ENCODE peak calls at places on chromosomes 16 and 17, in four cellular contexts. H, R, P and W are unnamed samples.

GRCh38 chr17:8849311-8850041 is 18.0 kb downstream of the PIK3R6 start:
- DNase-seq in H (no peak), R (no peak), P (no peak), W (no peak)

GRCh38 chr17:5706835-5707234 is 122.5 kb upstream of the NLRP1 start:
- DNase-seq in H (peak; percentile 65), R (peak; percentile 83), P (peak; percentile 63), W (peak; percentile 68)

GRCh38 chr16:89761304-89761922 is 40.1 kb downstream of the ZNF276 start:
- DNase-seq in H (no peak), R (no peak), P (no peak), W (no peak)

GRCh38 chr17:40960144-40960543 is 6.6 kb downstream of the KRT39 start:
- DNase-seq in H (no peak), R (no peak), P (peak; percentile 39), W (no peak)

GRCh38 chr17:21042434-21043295 is at the start of gene USP22:
- DNase-seq in H (peak; percentile 88), R (peak; percentile 66), P (no peak), W (no peak)

GRCh38 chr16:27544671-27545070 is 5.0 kb downstream of the GTF3C1 start:
- DNase-seq in H (no peak), R (no peak), P (no peak), W (no peak)

GRCh38 chr16:27526169-27526568 is 23.5 kb downstream of the GTF3C1 start:
- DNase-seq in H (no peak), R (no peak), P (peak; percentile 30), W (no peak)

GRCh38 chr17:69047368-69048263 is 13.1 kb downstream of the ABCA9 start:
- DNase-seq in H (no peak), R (no peak), P (peak; percentile 99), W (peak; percentile 99)

GRCh38 chr17:76909971-76910760 is 42.0 kb downstream of the MGAT5B start:
- DNase-seq in H (peak; percentile 55), R (peak; percentile 91), P (peak; percentile 40), W (peak; percentile 53)

GRCh38 chr17:62692159-62692651 is 64.7 kb downstream of the MRC2 start:
- DNase-seq in H (no peak), R (no peak), P (no peak), W (no peak)

GRCh38 chr16:58024673-58025350 is 742 bp upstream of the MMP15 start:
- DNase-seq in H (no peak), R (peak; percentile 70), P (no peak), W (no peak)

GRCh38 chr17:82687375-82687861 is 11.1 kb downstream of the RAB40B start:
- DNase-seq in H (no peak), R (no peak), P (no peak), W (no peak)

GRCh38 chr16:89815639-89816348 is 653 bp downstream of the FANCA start:
- DNase-seq in H (no peak), R (peak; percentile 39), P (no peak), W (no peak)

GRCh38 chr17:81086789-81087551 is 52.0 kb downstream of the BAIAP2 start:
- DNase-seq in H (no peak), R (no peak), P (no peak), W (no peak)

GRCh38 chr16:53417011-53417410 is 17.3 kb upstream of the RBL2 start:
- DNase-seq in H (no peak), R (no peak), P (peak; percentile 40), W (no peak)

GRCh38 chr17:44970136-44970737 is 2.1 kb upstream of the C1QL1 start:
- DNase-seq in H (peak; percentile 28), R (peak; percentile 81), P (peak; percentile 40), W (no peak)

GRCh38 chr17:13601317-13601775 is 383 bp downstream of the HS3ST3A1 start:
- DNase-seq in H (no peak), R (peak; percentile 67), P (no peak), W (no peak)

GRCh38 chr16:55703003-55704001 is 47.5 kb downstream of the SLC6A2 start:
- DNase-seq in H (peak; percentile 42), R (peak; percentile 68), P (peak; percentile 83), W (peak; percentile 66)

GRCh38 chr17:72592242-72592966 is 471.6 kb downstream of the SOX9 start:
- DNase-seq in H (peak; percentile 96), R (peak; percentile 93), P (peak; percentile 91), W (no peak)

GRCh38 chr17:48016112-48016511 is 21.5 kb downstream of the COPZ2 start:
- DNase-seq in H (no peak), R (no peak), P (peak; percentile 78), W (no peak)

GRCh38 chr16:66520406-66521194 is 29.3 kb downstream of the TK2 start:
- DNase-seq in H (no peak), R (no peak), P (no peak), W (no peak)

GRCh38 chr17:69573396-69573795 is 158.9 kb downstream of the MAP2K6 start:
- DNase-seq in H (no peak), R (no peak), P (no peak), W (no peak)

GRCh38 chr16:80670170-80670865 is 129.5 kb downstream of the DYNLRB2 start:
- DNase-seq in H (no peak), R (no peak), P (no peak), W (no peak)

GRCh38 chr17:76208120-76208519 is 32.2 kb downstream of the RNF157 start:
- DNase-seq in H (no peak), R (no peak), P (no peak), W (no peak)

GRCh38 chr17:50842506-50843149 is 7.2 kb downstream of the WFIKKN2 start:
- DNase-seq in H (no peak), R (no peak), P (no peak), W (no peak)

GRCh38 chr16:71288890-71289731 is at the start of gene CMTR2:
- DNase-seq in H (peak; percentile 92), R (peak; percentile 100), P (peak; percentile 99), W (peak; percentile 96)

GRCh38 chr17:9324864-9325263 is 250.8 kb downstream of the STX8 start:
- DNase-seq in H (no peak), R (no peak), P (peak; percentile 16), W (no peak)